ENCODE peak calls at places on chromosomes 7 and 10, in ten cellular contexts. One of them, this sample, is unnamed.

GRCh38 chr7:150442811-150443210 is 7.6 kb upstream of the GIMAP8 start:
- DNase-seq in fibroblast of pulmonary artery: no peak
- DNase-seq in stomach: no peak
- DNase-seq in transverse colon: no peak
- DNase-seq in A549: no peak
- DNase-seq in right atrium auricular region: no peak
- DNase-seq in upper lobe of right lung: no peak
- DNase-seq in K562: no peak
- DNase-seq in SK-N-SH: no peak
- DNase-seq in nephron progenitor cell: no peak
- DNase-seq in this sample: no peak

GRCh38 chr10:49608166-49608758 is 1.8 kb upstream of the SLC18A3 start:
- DNase-seq in SK-N-SH: no peak
- DNase-seq in transverse colon: no peak
- DNase-seq in nephron progenitor cell: no peak
- DNase-seq in stomach: no peak
- DNase-seq in K562: no peak
- DNase-seq in right atrium auricular region: no peak
- DNase-seq in A549: no peak
- DNase-seq in fibroblast of pulmonary artery: no peak
- DNase-seq in upper lobe of right lung: peak
- DNase-seq in this sample: no peak

GRCh38 chr7:50641442-50642405 is 76.5 kb upstream of the DDC start:
- DNase-seq in upper lobe of right lung: peak
- DNase-seq in transverse colon: no peak
- DNase-seq in fibroblast of pulmonary artery: no peak
- DNase-seq in stomach: no peak
- DNase-seq in SK-N-SH: no peak
- DNase-seq in K562: no peak
- DNase-seq in A549: no peak
- DNase-seq in nephron progenitor cell: no peak
- DNase-seq in right atrium auricular region: peak
- DNase-seq in this sample: peak

GRCh38 chr10:96921655-96922054 is 89.6 kb downstream of the LCOR start:
- DNase-seq in upper lobe of right lung: no peak
- DNase-seq in transverse colon: no peak
- DNase-seq in nephron progenitor cell: no peak
- DNase-seq in K562: no peak
- DNase-seq in right atrium auricular region: no peak
- DNase-seq in A549: no peak
- DNase-seq in fibroblast of pulmonary artery: no peak
- DNase-seq in stomach: no peak
- DNase-seq in SK-N-SH: no peak
- DNase-seq in this sample: no peak

GRCh38 chr10:19749185-19749729 is 67.0 kb upstream of the PLXDC2 start:
- DNase-seq in SK-N-SH: no peak
- DNase-seq in nephron progenitor cell: no peak
- DNase-seq in K562: no peak
- DNase-seq in stomach: no peak
- DNase-seq in transverse colon: no peak
- DNase-seq in fibroblast of pulmonary artery: peak
- DNase-seq in A549: no peak
- DNase-seq in upper lobe of right lung: no peak
- DNase-seq in right atrium auricular region: no peak
- DNase-seq in this sample: no peak

GRCh38 chr10:104318810-104319684 is 19.2 kb downstream of the ITPRIP start:
- DNase-seq in stomach: no peak
- DNase-seq in fibroblast of pulmonary artery: peak
- DNase-seq in transverse colon: no peak
- DNase-seq in K562: no peak
- DNase-seq in right atrium auricular region: no peak
- DNase-seq in nephron progenitor cell: no peak
- DNase-seq in upper lobe of right lung: peak
- DNase-seq in A549: no peak
- DNase-seq in SK-N-SH: no peak
- DNase-seq in this sample: no peak

GRCh38 chr7:10646249-10646648 is 327.4 kb upstream of the PHF14 start:
- DNase-seq in transverse colon: no peak
- DNase-seq in nephron progenitor cell: no peak
- DNase-seq in stomach: no peak
- DNase-seq in K562: no peak
- DNase-seq in SK-N-SH: no peak
- DNase-seq in upper lobe of right lung: no peak
- DNase-seq in fibroblast of pulmonary artery: no peak
- DNase-seq in right atrium auricular region: no peak
- DNase-seq in A549: no peak
- DNase-seq in this sample: no peak

GRCh38 chr10:22651276-22651980 is 63.0 kb downstream of the PIP4K2A start:
- DNase-seq in transverse colon: no peak
- DNase-seq in upper lobe of right lung: peak
- DNase-seq in right atrium auricular region: no peak
- DNase-seq in stomach: no peak
- DNase-seq in A549: no peak
- DNase-seq in SK-N-SH: no peak
- DNase-seq in nephron progenitor cell: no peak
- DNase-seq in fibroblast of pulmonary artery: no peak
- DNase-seq in K562: no peak
- DNase-seq in this sample: no peak

GRCh38 chr7:94620703-94621118 is 35.2 kb downstream of the SGCE start:
- DNase-seq in transverse colon: peak
- DNase-seq in fibroblast of pulmonary artery: peak
- DNase-seq in right atrium auricular region: peak
- DNase-seq in A549: peak
- DNase-seq in K562: no peak
- DNase-seq in stomach: peak
- DNase-seq in nephron progenitor cell: no peak
- DNase-seq in SK-N-SH: peak
- DNase-seq in upper lobe of right lung: peak
- DNase-seq in this sample: peak

GRCh38 chr7:155252388-155252957 is 45.2 kb upstream of the INSIG1 start:
- DNase-seq in K562: no peak
- DNase-seq in upper lobe of right lung: no peak
- DNase-seq in fibroblast of pulmonary artery: no peak
- DNase-seq in A549: no peak
- DNase-seq in nephron progenitor cell: no peak
- DNase-seq in transverse colon: no peak
- DNase-seq in SK-N-SH: no peak
- DNase-seq in right atrium auricular region: no peak
- DNase-seq in stomach: no peak
- DNase-seq in this sample: no peak

GRCh38 chr7:11612737-11613136 is 219.3 kb downstream of the THSD7A start:
- DNase-seq in stomach: no peak
- DNase-seq in transverse colon: no peak
- DNase-seq in nephron progenitor cell: no peak
- DNase-seq in fibroblast of pulmonary artery: no peak
- DNase-seq in A549: no peak
- DNase-seq in upper lobe of right lung: no peak
- DNase-seq in right atrium auricular region: no peak
- DNase-seq in SK-N-SH: no peak
- DNase-seq in K562: no peak
- DNase-seq in this sample: no peak

GRCh38 chr10:126955934-126956711 is 50.9 kb downstream of the DOCK1 start:
- DNase-seq in nephron progenitor cell: no peak
- DNase-seq in right atrium auricular region: no peak
- DNase-seq in SK-N-SH: no peak
- DNase-seq in fibroblast of pulmonary artery: no peak
- DNase-seq in upper lobe of right lung: no peak
- DNase-seq in transverse colon: no peak
- DNase-seq in stomach: no peak
- DNase-seq in K562: no peak
- DNase-seq in A549: no peak
- DNase-seq in this sample: peak

GRCh38 chr7:129650056-129650758 is 38.7 kb downstream of the NRF1 start:
- DNase-seq in SK-N-SH: no peak
- DNase-seq in K562: no peak
- DNase-seq in transverse colon: no peak
- DNase-seq in A549: no peak
- DNase-seq in upper lobe of right lung: no peak
- DNase-seq in fibroblast of pulmonary artery: no peak
- DNase-seq in stomach: no peak
- DNase-seq in right atrium auricular region: no peak
- DNase-seq in nephron progenitor cell: no peak
- DNase-seq in this sample: no peak

GRCh38 chr10:12334186-12334530 is 15.2 kb upstream of the CAMK1D start:
- DNase-seq in fibroblast of pulmonary artery: no peak
- DNase-seq in nephron progenitor cell: no peak
- DNase-seq in transverse colon: no peak
- DNase-seq in upper lobe of right lung: no peak
- DNase-seq in K562: no peak
- DNase-seq in A549: no peak
- DNase-seq in right atrium auricular region: no peak
- DNase-seq in SK-N-SH: no peak
- DNase-seq in stomach: no peak
- DNase-seq in this sample: no peak

GRCh38 chr10:50594012-50594411 is 29.7 kb downstream of the SGMS1 start:
- DNase-seq in fibroblast of pulmonary artery: peak
- DNase-seq in SK-N-SH: peak
- DNase-seq in nephron progenitor cell: no peak
- DNase-seq in K562: no peak
- DNase-seq in transverse colon: no peak
- DNase-seq in right atrium auricular region: no peak
- DNase-seq in stomach: no peak
- DNase-seq in upper lobe of right lung: no peak
- DNase-seq in A549: no peak
- DNase-seq in this sample: no peak

GRCh38 chr10:3784510-3785250 is at the start of gene KLF6:
- DNase-seq in fibroblast of pulmonary artery: peak
- DNase-seq in K562: peak
- DNase-seq in A549: no peak
- DNase-seq in right atrium auricular region: no peak
- DNase-seq in nephron progenitor cell: no peak
- DNase-seq in stomach: peak
- DNase-seq in upper lobe of right lung: no peak
- DNase-seq in transverse colon: peak
- DNase-seq in SK-N-SH: peak
- DNase-seq in this sample: no peak

GRCh38 chr7:11461999-11462398 is 370.0 kb downstream of the THSD7A start:
- DNase-seq in SK-N-SH: no peak
- DNase-seq in right atrium auricular region: no peak
- DNase-seq in A549: no peak
- DNase-seq in K562: no peak
- DNase-seq in upper lobe of right lung: no peak
- DNase-seq in nephron progenitor cell: no peak
- DNase-seq in fibroblast of pulmonary artery: no peak
- DNase-seq in stomach: no peak
- DNase-seq in transverse colon: no peak
- DNase-seq in this sample: no peak

GRCh38 chr10:130559213-130559944 is 423.2 kb downstream of the GLRX3 start:
- DNase-seq in stomach: no peak
- DNase-seq in K562: no peak
- DNase-seq in A549: no peak
- DNase-seq in right atrium auricular region: peak
- DNase-seq in SK-N-SH: no peak
- DNase-seq in transverse colon: no peak
- DNase-seq in upper lobe of right lung: peak
- DNase-seq in fibroblast of pulmonary artery: no peak
- DNase-seq in nephron progenitor cell: no peak
- DNase-seq in this sample: no peak

GRCh38 chr7:151459726-151460473 is 20.0 kb upstream of the CRYGN start:
- DNase-seq in upper lobe of right lung: peak
- DNase-seq in A549: peak
- DNase-seq in fibroblast of pulmonary artery: peak
- DNase-seq in stomach: peak
- DNase-seq in SK-N-SH: peak
- DNase-seq in right atrium auricular region: peak
- DNase-seq in transverse colon: peak
- DNase-seq in nephron progenitor cell: peak
- DNase-seq in K562: no peak
- DNase-seq in this sample: peak
- TF ChIP-seq CTCF in upper lobe of right lung: peak
- TF ChIP-seq CTCF in A549: peak
- TF ChIP-seq CTCF in fibroblast of pulmonary artery: peak
- TF ChIP-seq CTCF in stomach: no peak
- TF ChIP-seq CTCF in SK-N-SH: peak
- TF ChIP-seq CTCF in right atrium auricular region: peak
- TF ChIP-seq CTCF in transverse colon: peak
- TF ChIP-seq CTCF in nephron progenitor cell: no peak
- TF ChIP-seq CTCF in K562: no peak
- TF ChIP-seq CTCF in this sample: no peak

GRCh38 chr7:157377436-157378124 is 40.8 kb downstream of the DNAJB6 start:
- DNase-seq in A549: no peak
- DNase-seq in K562: no peak
- DNase-seq in SK-N-SH: no peak
- DNase-seq in transverse colon: no peak
- DNase-seq in fibroblast of pulmonary artery: no peak
- DNase-seq in upper lobe of right lung: no peak
- DNase-seq in right atrium auricular region: no peak
- DNase-seq in nephron progenitor cell: no peak
- DNase-seq in stomach: no peak
- DNase-seq in this sample: no peak
- TF ChIP-seq CTCF in A549: no peak
- TF ChIP-seq CTCF in K562: no peak
- TF ChIP-seq CTCF in SK-N-SH: no peak
- TF ChIP-seq CTCF in transverse colon: no peak
- TF ChIP-seq CTCF in fibroblast of pulmonary artery: no peak
- TF ChIP-seq CTCF in upper lobe of right lung: no peak
- TF ChIP-seq CTCF in right atrium auricular region: no peak
- TF ChIP-seq CTCF in nephron progenitor cell: no peak
- TF ChIP-seq CTCF in stomach: no peak
- TF ChIP-seq CTCF in this sample: no peak

GRCh38 chr7:123748171-123748733 is 551 bp downstream of the WASL start:
- DNase-seq in SK-N-SH: peak
- DNase-seq in K562: peak
- DNase-seq in nephron progenitor cell: peak
- DNase-seq in transverse colon: peak
- DNase-seq in fibroblast of pulmonary artery: peak
- DNase-seq in A549: peak
- DNase-seq in right atrium auricular region: peak
- DNase-seq in upper lobe of right lung: peak
- DNase-seq in stomach: peak
- DNase-seq in this sample: peak
- TF ChIP-seq CTCF in SK-N-SH: peak
- TF ChIP-seq CTCF in K562: no peak
- TF ChIP-seq CTCF in nephron progenitor cell: no peak
- TF ChIP-seq CTCF in transverse colon: no peak
- TF ChIP-seq CTCF in fibroblast of pulmonary artery: no peak
- TF ChIP-seq CTCF in A549: no peak
- TF ChIP-seq CTCF in right atrium auricular region: no peak
- TF ChIP-seq CTCF in upper lobe of right lung: no peak
- TF ChIP-seq CTCF in stomach: no peak
- TF ChIP-seq CTCF in this sample: no peak

DNA sequence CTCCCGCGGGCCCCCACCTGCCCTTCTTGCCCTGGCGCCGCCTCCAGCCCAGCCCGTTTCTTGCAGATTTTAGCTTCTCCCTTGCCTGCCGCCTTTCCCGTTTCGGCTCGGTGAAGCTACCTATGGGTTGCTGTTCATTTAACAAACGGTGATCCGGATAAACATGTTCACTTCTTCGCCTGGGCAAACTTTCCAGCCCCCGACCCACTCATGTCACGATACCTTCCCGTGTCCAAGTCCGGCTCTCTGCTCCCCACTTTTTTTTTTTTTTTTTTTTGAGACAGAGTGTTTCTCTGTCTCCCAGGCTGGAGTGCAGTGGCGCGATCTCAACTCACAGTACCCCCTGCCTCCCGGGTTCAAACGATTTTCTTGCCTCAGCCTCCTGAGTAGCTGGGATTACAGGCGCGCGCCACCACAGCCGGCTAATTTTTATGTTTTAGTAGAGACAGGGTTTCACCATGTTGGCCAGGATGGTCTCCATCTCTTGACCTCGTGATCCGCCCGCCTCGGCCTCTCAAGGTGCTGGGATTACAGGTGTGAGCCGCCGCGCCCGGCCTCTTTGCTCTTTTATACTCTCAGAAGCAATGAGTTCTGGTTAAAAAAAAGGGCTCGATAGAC is 959 bp upstream of the ZNF438 start:
- DNase-seq in transverse colon: peak
- DNase-seq in A549: no peak
- DNase-seq in K562: no peak
- DNase-seq in upper lobe of right lung: peak
- DNase-seq in right atrium auricular region: no peak
- DNase-seq in SK-N-SH: no peak
- DNase-seq in stomach: no peak
- DNase-seq in nephron progenitor cell: no peak
- DNase-seq in fibroblast of pulmonary artery: no peak
- DNase-seq in this sample: no peak
- TF ChIP-seq CTCF in transverse colon: no peak
- TF ChIP-seq CTCF in A549: no peak
- TF ChIP-seq CTCF in K562: no peak
- TF ChIP-seq CTCF in upper lobe of right lung: no peak
- TF ChIP-seq CTCF in right atrium auricular region: no peak
- TF ChIP-seq CTCF in SK-N-SH: no peak
- TF ChIP-seq CTCF in stomach: no peak
- TF ChIP-seq CTCF in nephron progenitor cell: no peak
- TF ChIP-seq CTCF in fibroblast of pulmonary artery: no peak
- TF ChIP-seq CTCF in this sample: no peak